ENCODE peak calls at places on chromosomes 11 and 22, in four cellular contexts. One of them, this sample, is unnamed.

GRCh38 chr11:693887-694562 is 997 bp downstream of the DEAF1 start:
- DNase-seq in naive thymus-derived CD4-positive, alpha-beta T cell: no peak
- DNase-seq in CD8-positive, alpha-beta memory T cell: no peak
- DNase-seq in CD4-positive, alpha-beta T cell: no peak
- DNase-seq in this sample: no peak

GRCh38 chr22:46088541-46089311 is 61.6 kb upstream of the PPARA start:
- DNase-seq in naive thymus-derived CD4-positive, alpha-beta T cell: no peak
- DNase-seq in CD8-positive, alpha-beta memory T cell: no peak
- DNase-seq in CD4-positive, alpha-beta T cell: no peak
- DNase-seq in this sample: no peak

GRCh38 chr22:35582218-35582860 is 34.8 kb downstream of the MB start:
- DNase-seq in naive thymus-derived CD4-positive, alpha-beta T cell: no peak
- DNase-seq in CD8-positive, alpha-beta memory T cell: no peak
- DNase-seq in CD4-positive, alpha-beta T cell: no peak
- DNase-seq in this sample: no peak

GRCh38 chr11:57315491-57315890 is 9.3 kb downstream of the TNKS1BP1 start:
- DNase-seq in naive thymus-derived CD4-positive, alpha-beta T cell: no peak
- DNase-seq in CD8-positive, alpha-beta memory T cell: no peak
- DNase-seq in CD4-positive, alpha-beta T cell: no peak
- DNase-seq in this sample: no peak

GRCh38 chr11:550021-550745 is 10.4 kb downstream of the LMNTD2 start:
- DNase-seq in naive thymus-derived CD4-positive, alpha-beta T cell: no peak
- DNase-seq in CD8-positive, alpha-beta memory T cell: no peak
- DNase-seq in CD4-positive, alpha-beta T cell: no peak
- DNase-seq in this sample: no peak

GRCh38 chr11:122756417-122756816 is 81.9 kb upstream of the CRTAM start:
- DNase-seq in naive thymus-derived CD4-positive, alpha-beta T cell: no peak
- DNase-seq in CD8-positive, alpha-beta memory T cell: peak; percentile 32
- DNase-seq in CD4-positive, alpha-beta T cell: peak; percentile 54
- DNase-seq in this sample: no peak

GRCh38 chr22:41862530-41863266 is 29.8 kb downstream of the SREBF2 start:
- DNase-seq in naive thymus-derived CD4-positive, alpha-beta T cell: peak; percentile 69
- DNase-seq in CD8-positive, alpha-beta memory T cell: no peak
- DNase-seq in CD4-positive, alpha-beta T cell: no peak
- DNase-seq in this sample: no peak

GRCh38 chr11:85752201-85752889 is 58.6 kb downstream of the SYTL2 start:
- DNase-seq in naive thymus-derived CD4-positive, alpha-beta T cell: no peak
- DNase-seq in CD8-positive, alpha-beta memory T cell: no peak
- DNase-seq in CD4-positive, alpha-beta T cell: no peak
- DNase-seq in this sample: no peak

GRCh38 chr11:20609727-20610707 is 10.6 kb downstream of the SLC6A5 start:
- DNase-seq in naive thymus-derived CD4-positive, alpha-beta T cell: peak; percentile 74
- DNase-seq in CD8-positive, alpha-beta memory T cell: peak; percentile 23
- DNase-seq in CD4-positive, alpha-beta T cell: peak; percentile 59
- DNase-seq in this sample: peak; percentile 50

GRCh38 chr11:4636136-4636535 is 1.1 kb upstream of the OR51D1 start:
- DNase-seq in naive thymus-derived CD4-positive, alpha-beta T cell: no peak
- DNase-seq in CD8-positive, alpha-beta memory T cell: no peak
- DNase-seq in CD4-positive, alpha-beta T cell: no peak
- DNase-seq in this sample: no peak

GRCh38 chr11:1298695-1299492 is 10.5 kb downstream of the TOLLIP start:
- DNase-seq in naive thymus-derived CD4-positive, alpha-beta T cell: no peak
- DNase-seq in CD8-positive, alpha-beta memory T cell: no peak
- DNase-seq in CD4-positive, alpha-beta T cell: peak; percentile 19
- DNase-seq in this sample: peak; percentile 49

GRCh38 chr11:34242037-34242625 is 115.7 kb downstream of the ABTB2 start:
- DNase-seq in naive thymus-derived CD4-positive, alpha-beta T cell: no peak
- DNase-seq in CD8-positive, alpha-beta memory T cell: no peak
- DNase-seq in CD4-positive, alpha-beta T cell: no peak
- DNase-seq in this sample: no peak

GRCh38 chr11:1010006-1010405 is 26.5 kb downstream of the MUC6 start:
- DNase-seq in naive thymus-derived CD4-positive, alpha-beta T cell: no peak
- DNase-seq in CD8-positive, alpha-beta memory T cell: no peak
- DNase-seq in CD4-positive, alpha-beta T cell: no peak
- DNase-seq in this sample: no peak

GRCh38 chr22:39543095-39543494 is 10.5 kb upstream of the RPS19BP1 start:
- DNase-seq in naive thymus-derived CD4-positive, alpha-beta T cell: no peak
- DNase-seq in CD8-positive, alpha-beta memory T cell: no peak
- DNase-seq in CD4-positive, alpha-beta T cell: no peak
- DNase-seq in this sample: no peak

GRCh38 chr22:20508815-20509271 is 1.4 kb downstream of the MED15 start:
- DNase-seq in naive thymus-derived CD4-positive, alpha-beta T cell: no peak
- DNase-seq in CD8-positive, alpha-beta memory T cell: no peak
- DNase-seq in CD4-positive, alpha-beta T cell: no peak
- DNase-seq in this sample: no peak

GRCh38 chr11:117466966-117467365 is 139.3 kb downstream of the CEP164 start:
- DNase-seq in naive thymus-derived CD4-positive, alpha-beta T cell: no peak
- DNase-seq in CD8-positive, alpha-beta memory T cell: no peak
- DNase-seq in CD4-positive, alpha-beta T cell: no peak
- DNase-seq in this sample: no peak

GRCh38 chr11:105296806-105297205 is 157.2 kb upstream of the CARD18 start:
- DNase-seq in naive thymus-derived CD4-positive, alpha-beta T cell: no peak
- DNase-seq in CD8-positive, alpha-beta memory T cell: no peak
- DNase-seq in CD4-positive, alpha-beta T cell: no peak
- DNase-seq in this sample: no peak

GRCh38 chr22:29879738-29880137 is 3.2 kb upstream of the MTMR3 start:
- DNase-seq in naive thymus-derived CD4-positive, alpha-beta T cell: no peak
- DNase-seq in CD8-positive, alpha-beta memory T cell: no peak
- DNase-seq in CD4-positive, alpha-beta T cell: no peak
- DNase-seq in this sample: no peak

GRCh38 chr11:19367051-19367709 is 126.4 kb upstream of the E2F8 start:
- DNase-seq in naive thymus-derived CD4-positive, alpha-beta T cell: no peak
- DNase-seq in CD8-positive, alpha-beta memory T cell: no peak
- DNase-seq in CD4-positive, alpha-beta T cell: no peak
- DNase-seq in this sample: no peak

GRCh38 chr22:27349456-27349855 is 452.1 kb downstream of the MN1 start:
- DNase-seq in naive thymus-derived CD4-positive, alpha-beta T cell: no peak
- DNase-seq in CD8-positive, alpha-beta memory T cell: no peak
- DNase-seq in CD4-positive, alpha-beta T cell: no peak
- DNase-seq in this sample: no peak

DNA sequence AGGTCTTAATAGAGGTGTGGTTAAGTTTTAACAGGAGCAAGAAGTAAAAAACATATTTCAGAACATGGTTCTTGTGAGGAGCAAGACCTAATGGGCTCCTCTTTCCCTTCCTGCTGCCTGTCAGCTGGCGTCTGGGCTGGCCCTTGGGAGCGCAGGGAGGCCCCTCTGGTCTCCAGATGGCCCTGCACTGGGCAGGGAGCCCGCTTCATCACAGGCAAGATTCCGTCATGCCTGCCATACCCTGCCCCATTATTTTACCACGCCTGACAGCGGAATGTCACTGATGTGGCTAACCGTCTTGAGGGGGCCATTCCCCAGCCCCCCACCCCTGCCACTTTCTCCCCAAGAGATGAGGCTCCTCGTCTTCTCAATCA is 17.3 kb upstream of the EFCAB6 start:
- DNase-seq in naive thymus-derived CD4-positive, alpha-beta T cell: no peak
- DNase-seq in CD8-positive, alpha-beta memory T cell: no peak
- DNase-seq in CD4-positive, alpha-beta T cell: no peak
- DNase-seq in this sample: no peak
- H3K27ac ChIP-seq in naive thymus-derived CD4-positive, alpha-beta T cell: no peak overlapping the region
- H3K27ac ChIP-seq in CD8-positive, alpha-beta memory T cell: no peak overlapping the region
- H3K27ac ChIP-seq in CD4-positive, alpha-beta T cell: no peak overlapping the region
- H3K27ac ChIP-seq in this sample: no peak overlapping the region

GRCh38 chr22:32546480-32546879 is 71.9 kb downstream of the FBXO7 start:
- DNase-seq in naive thymus-derived CD4-positive, alpha-beta T cell: no peak
- DNase-seq in CD8-positive, alpha-beta memory T cell: no peak
- DNase-seq in CD4-positive, alpha-beta T cell: no peak
- DNase-seq in this sample: no peak
- H3K27ac ChIP-seq in naive thymus-derived CD4-positive, alpha-beta T cell: no peak overlapping the region
- H3K27ac ChIP-seq in CD8-positive, alpha-beta memory T cell: no peak overlapping the region
- H3K27ac ChIP-seq in CD4-positive, alpha-beta T cell: no peak overlapping the region
- H3K27ac ChIP-seq in this sample: no peak overlapping the region

DNA sequence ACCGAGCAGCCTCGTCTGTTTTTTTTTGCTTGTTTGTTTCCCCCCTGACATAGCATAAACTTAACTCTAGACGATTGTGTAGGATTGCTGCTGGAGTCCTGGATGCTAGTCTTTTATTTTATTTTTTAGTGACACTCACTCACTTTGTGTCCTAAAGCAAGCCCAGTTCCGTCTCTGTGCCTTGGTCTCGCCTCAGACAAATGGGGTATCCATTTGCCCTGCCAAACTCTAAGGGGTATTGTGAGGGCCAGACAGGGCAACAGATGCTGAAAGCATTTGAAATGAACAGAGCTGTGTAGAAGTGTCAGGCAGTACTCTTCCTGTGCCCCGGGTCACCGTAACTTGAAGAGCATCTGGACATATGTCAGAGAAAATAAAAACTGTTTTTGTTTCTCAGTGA is 34.8 kb upstream of the DKK3 start:
- DNase-seq in naive thymus-derived CD4-positive, alpha-beta T cell: no peak
- DNase-seq in CD8-positive, alpha-beta memory T cell: no peak
- DNase-seq in CD4-positive, alpha-beta T cell: no peak
- DNase-seq in this sample: no peak
- H3K27ac ChIP-seq in naive thymus-derived CD4-positive, alpha-beta T cell: no peak overlapping the region
- H3K27ac ChIP-seq in CD8-positive, alpha-beta memory T cell: no peak overlapping the region
- H3K27ac ChIP-seq in CD4-positive, alpha-beta T cell: no peak overlapping the region
- H3K27ac ChIP-seq in this sample: no peak overlapping the region

DNA sequence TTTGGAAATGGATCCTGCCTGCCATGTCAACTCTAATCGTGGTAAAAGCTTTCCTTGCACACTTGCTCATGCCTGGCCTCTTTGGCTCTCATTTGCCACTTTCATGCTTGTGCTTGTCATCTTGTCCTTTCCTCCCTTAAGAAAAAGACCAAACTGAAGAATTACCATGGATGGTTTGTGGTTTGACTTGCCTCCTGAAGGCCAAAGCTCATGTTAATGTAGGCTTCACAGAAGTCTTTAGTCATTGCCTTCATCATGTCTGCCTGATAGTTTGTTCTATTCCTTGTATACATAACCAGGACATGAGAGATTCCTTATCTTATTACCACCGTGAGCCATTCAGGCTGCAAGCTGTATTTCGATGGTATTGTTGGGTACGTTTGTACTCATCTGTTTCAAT is 17.3 kb downstream of the TEAD1 start:
- DNase-seq in naive thymus-derived CD4-positive, alpha-beta T cell: no peak
- DNase-seq in CD8-positive, alpha-beta memory T cell: no peak
- DNase-seq in CD4-positive, alpha-beta T cell: no peak
- DNase-seq in this sample: no peak
- H3K27ac ChIP-seq in naive thymus-derived CD4-positive, alpha-beta T cell: no peak overlapping the region
- H3K27ac ChIP-seq in CD8-positive, alpha-beta memory T cell: no peak overlapping the region
- H3K27ac ChIP-seq in CD4-positive, alpha-beta T cell: no peak overlapping the region
- H3K27ac ChIP-seq in this sample: no peak overlapping the region

DNA sequence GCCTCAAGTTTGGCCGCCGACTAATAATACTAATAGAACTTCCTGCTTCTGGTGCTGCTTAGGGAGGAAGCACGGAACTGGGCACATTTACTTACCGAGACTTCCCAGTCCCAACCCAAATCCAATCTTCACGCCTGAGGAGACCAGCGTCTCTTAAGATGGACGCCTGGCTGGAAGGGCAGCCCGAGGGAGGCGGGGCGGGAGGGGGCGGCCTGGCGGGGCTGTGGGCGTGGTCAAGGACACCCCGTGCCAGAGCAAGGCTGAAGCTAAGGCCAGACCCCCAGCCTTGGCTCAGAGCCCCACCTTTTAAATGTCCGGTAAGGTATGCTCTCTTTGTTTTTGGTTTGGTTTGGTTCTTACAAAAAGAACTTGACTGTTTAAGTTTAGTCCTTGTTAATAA is at the start of gene GDPD4:
- DNase-seq in naive thymus-derived CD4-positive, alpha-beta T cell: no peak
- DNase-seq in CD8-positive, alpha-beta memory T cell: no peak
- DNase-seq in CD4-positive, alpha-beta T cell: no peak
- DNase-seq in this sample: no peak
- H3K27ac ChIP-seq in naive thymus-derived CD4-positive, alpha-beta T cell: no peak within 1 kb of the TSS
- H3K27ac ChIP-seq in CD8-positive, alpha-beta memory T cell: no peak within 1 kb of the TSS
- H3K27ac ChIP-seq in CD4-positive, alpha-beta T cell: no peak within 1 kb of the TSS
- H3K27ac ChIP-seq in this sample: no peak within 1 kb of the TSS

This sample was measured in caudate nucleus.